ENCODE peak calls at places on chromosomes 12 and 14, in nine cellular contexts. I, M, W, N, X, O, K, P and E are unnamed samples. For H3K27me3 and H3K9me3, the result is how much of the 10 kb centered on the place peaks cover.

GRCh38 chr12:122474324-122474716 is 26.4 kb downstream of the ZCCHC8 start:
- DNase-seq in K (no peak), M (no peak), P (peak), W (no peak), O (no peak), I (no peak), X (no peak), N (no peak), E (no peak)

GRCh38 chr12:114963846-114964245 is 279.9 kb upstream of the TBX3 start:
- DNase-seq in N (peak), P (no peak), X (no peak), K (no peak), M (no peak), I (no peak), W (no peak), O (no peak), E (no peak)

GRCh38 chr12:4242595-4242994 is 31.0 kb upstream of the CCND2 start:
- DNase-seq in O (no peak), P (no peak), N (no peak), K (no peak), I (no peak), W (no peak), X (no peak), M (no peak), E (no peak)

GRCh38 chr12:119988440-119988787 is 622 bp upstream of the BICDL1 start:
- DNase-seq in X (no peak), M (no peak), O (no peak), P (no peak), N (peak), I (no peak), K (no peak), W (no peak), E (peak)

GRCh38 chr12:57181561-57182155 is 34.2 kb upstream of the LRP1-AS start:
- DNase-seq in I (no peak), X (no peak), K (no peak), W (no peak), M (no peak), O (no peak), N (no peak), P (no peak), E (no peak)

GRCh38 chr14:69812725-69813124 is 15.7 kb upstream of the SLC10A1 start:
- DNase-seq in X (no peak), W (no peak), K (no peak), I (no peak), O (no peak), P (no peak), N (no peak), M (no peak), E (peak)

GRCh38 chr12:6383572-6384498 is at the start of gene LTBR:
- DNase-seq in W (no peak), K (peak), M (no peak), P (peak), N (peak), I (peak), O (no peak), X (no peak), E (peak)

GRCh38 chr12:90969851-90970250 is 14.9 kb upstream of the CCER1 start:
- DNase-seq in W (no peak), O (no peak), M (no peak), P (no peak), X (no peak), N (no peak), K (no peak), I (no peak), E (no peak)

GRCh38 chr12:67558775-67559174 is 89.8 kb upstream of the DYRK2 start:
- DNase-seq in W (no peak), O (no peak), I (no peak), M (no peak), K (no peak), P (no peak), X (no peak), N (no peak), E (no peak)

GRCh38 chr14:51236314-51236713 is 3.7 kb upstream of the TMX1 start:
- DNase-seq in M (no peak), P (no peak), X (no peak), O (no peak), W (no peak), N (peak), I (no peak), K (no peak), E (peak)

GRCh38 chr12:4961311-4961710 is 51.6 kb downstream of the KCNA1 start:
- DNase-seq in I (no peak), O (no peak), M (no peak), N (no peak), K (no peak), X (no peak), P (no peak), W (no peak), E (no peak)

GRCh38 chr14:73467377-73467776 is 9.0 kb upstream of the NUMB start:
- DNase-seq in O (no peak), N (peak), W (no peak), I (no peak), K (peak), P (no peak), X (no peak), M (no peak), E (no peak)

GRCh38 chr14:105894978-105895881 is 368.8 kb downstream of the TMEM121 start:
- DNase-seq in P (no peak), W (no peak), M (no peak), X (no peak), O (no peak), K (no peak), I (peak), N (no peak), E (no peak)

GRCh38 chr12:72330291-72330690 is 58.1 kb downstream of the TRHDE start:
- DNase-seq in M (no peak), I (no peak), W (no peak), P (no peak), K (no peak), N (peak), O (no peak), X (no peak), E (peak)

GRCh38 chr14:65290830-65291229 is 121.7 kb upstream of the FUT8 start:
- DNase-seq in K (no peak), N (peak), M (peak), I (no peak), W (no peak), O (no peak), P (no peak), X (no peak), E (no peak)

GRCh38 chr12:111767362-111768158 is 827 bp downstream of the ALDH2 start:
- DNase-seq in M (peak), N (peak), P (no peak), W (no peak), X (no peak), K (no peak), O (no peak), I (no peak), E (peak)

GRCh38 chr12:112900298-112901145 is 6.2 kb upstream of the OAS1 start:
- DNase-seq in O (peak), P (no peak), M (peak), K (no peak), X (no peak), N (peak), W (no peak), I (no peak), E (peak)

GRCh38 chr12:24776856-24777255 is 172.0 kb downstream of the BCAT1 start:
- DNase-seq in M (no peak), O (no peak), I (no peak), W (no peak), N (peak), P (no peak), X (no peak), K (no peak), E (no peak)

GRCh38 chr12:26939192-26939832 is 1.0 kb downstream of the FGFR1OP2 start:
- DNase-seq in O (no peak), M (no peak), X (no peak), K (no peak), P (no peak), N (peak), W (no peak), I (no peak), E (no peak)

GRCh38 chr12:81627336-81628189 is 131.6 kb downstream of the PPFIA2 start:
- DNase-seq in M (peak), X (no peak), N (peak), K (no peak), P (no peak), W (no peak), I (no peak), O (no peak), E (no peak)

GRCh38 chr14:89378119-89378518 is 38.9 kb downstream of the FOXN3 start:
- DNase-seq in I (no peak), X (no peak), W (no peak), P (no peak), K (no peak), N (peak), O (no peak), M (no peak), E (no peak)

GRCh38 chr14:80664576-80664975 is 277.0 kb downstream of the CEP128 start:
- DNase-seq in X (no peak), O (no peak), K (no peak), I (no peak), N (peak), M (no peak), P (no peak), W (no peak), E (no peak)

GRCh38 chr12:903055-903454 is 46.4 kb downstream of the RAD52 start:
- DNase-seq in P (no peak), X (no peak), O (no peak), M (no peak), K (no peak), N (no peak), I (no peak), W (no peak), E (no peak)

GRCh38 chr14:105356927-105357326 is 41.4 kb upstream of the TEX22 start:
- DNase-seq in N (no peak), I (no peak), M (no peak), X (no peak), K (no peak), O (no peak), W (no peak), P (no peak), E (no peak)

GRCh38 chr14:64581363-64581762 is 31.6 kb downstream of the PPP1R36 start:
- DNase-seq in P (no peak), M (no peak), X (no peak), K (no peak), W (no peak), I (no peak), N (no peak), O (no peak), E (no peak)

GRCh38 chr12:75289678-75290200 is 40.4 kb downstream of the CAPS2 start:
- DNase-seq in W (no peak), M (peak), I (no peak), O (no peak), N (peak), K (no peak), P (no peak), X (no peak), E (no peak)

GRCh38 chr12:78562358-78563205 is 302.0 kb upstream of the SYT1 start:
- DNase-seq in I (no peak), O (no peak), M (peak), P (no peak), K (no peak), W (no peak), X (no peak), N (no peak), E (no peak)

GRCh38 chr14:24798911-24799310 is 164.9 kb upstream of the GZMB start:
- DNase-seq in W (no peak), P (no peak), M (no peak), O (no peak), K (no peak), N (no peak), X (no peak), I (no peak), E (no peak)

GRCh38 chr12:89140580-89141236 is 211.6 kb downstream of the DUSP6 start:
- DNase-seq in W (no peak), O (no peak), N (peak), P (peak), K (peak), M (no peak), X (no peak), I (peak), E (peak)

GRCh38 chr14:90491868-90492560 is 95.2 kb downstream of the CALM1 start:
- DNase-seq in W (no peak), N (peak), P (no peak), O (no peak), X (peak), M (no peak), K (no peak), I (no peak), E (no peak)

GRCh38 chr12:54375258-54375579 is 9.3 kb downstream of the ZNF385A start:
- DNase-seq in N (no peak), I (no peak), O (no peak), M (no peak), X (no peak), W (no peak), K (no peak), P (no peak), E (no peak)

GRCh38 chr12:109625131-109625559 is 51.6 kb downstream of the MVK start:
- DNase-seq in K (peak), M (peak), I (peak), P (no peak), N (peak), O (no peak), W (no peak), X (no peak), E (peak)

GRCh38 chr12:113129664-113130456 is 5.7 kb downstream of the RASAL1 start:
- DNase-seq in K (no peak), X (no peak), W (no peak), P (no peak), O (no peak), N (no peak), I (no peak), M (no peak), E (no peak)

GRCh38 chr12:47824629-47825028 is 4.9 kb upstream of the HDAC7 start:
- DNase-seq in W (no peak), P (no peak), I (no peak), M (no peak), K (no peak), X (no peak), N (no peak), O (no peak), E (no peak)

GRCh38 chr12:130831876-130832405 is 7.1 kb downstream of the STX2 start:
- DNase-seq in X (no peak), W (no peak), P (no peak), N (no peak), K (no peak), O (no peak), M (no peak), I (no peak), E (no peak)

GRCh38 chr14:61493239-61493638 is 171.9 kb downstream of the PRKCH start:
- DNase-seq in P (no peak), O (no peak), I (no peak), N (peak), K (no peak), W (no peak), X (no peak), M (no peak), E (peak)

GRCh38 chr14:58430156-58430555 is 2.6 kb downstream of the KIAA0586 start:
- DNase-seq in I (no peak), M (no peak), X (no peak), W (no peak), N (peak), O (no peak), K (no peak), P (no peak), E (no peak)
- H3K4me3 ChIP-seq in I (no peak), M (no peak), X (no peak), W (no peak), N (no peak), O (no peak), K (no peak), P (no peak), E (no peak)

GRCh38 chr12:48968004-48968403 is 3.5 kb downstream of the WNT10B start:
- DNase-seq in M (no peak), O (no peak), N (no peak), W (no peak), P (no peak), I (no peak), K (no peak), X (no peak), E (no peak)

GRCh38 chr12:48966177-48966890 is 5.2 kb downstream of the WNT10B start:
- DNase-seq in P (no peak), N (no peak), M (no peak), W (no peak), O (no peak), I (no peak), X (no peak), K (no peak), E (no peak)

GRCh38 chr12:48969160-48969771 is 2.3 kb downstream of the WNT10B start:
- DNase-seq in O (no peak), X (no peak), W (no peak), M (no peak), P (no peak), K (no peak), I (no peak), N (no peak), E (no peak)

GRCh38 chr12:48969847-48970701 is 1.5 kb downstream of the WNT10B start:
- DNase-seq in I (no peak), K (no peak), M (no peak), X (no peak), O (no peak), P (no peak), W (no peak), N (peak), E (no peak)

DNA sequence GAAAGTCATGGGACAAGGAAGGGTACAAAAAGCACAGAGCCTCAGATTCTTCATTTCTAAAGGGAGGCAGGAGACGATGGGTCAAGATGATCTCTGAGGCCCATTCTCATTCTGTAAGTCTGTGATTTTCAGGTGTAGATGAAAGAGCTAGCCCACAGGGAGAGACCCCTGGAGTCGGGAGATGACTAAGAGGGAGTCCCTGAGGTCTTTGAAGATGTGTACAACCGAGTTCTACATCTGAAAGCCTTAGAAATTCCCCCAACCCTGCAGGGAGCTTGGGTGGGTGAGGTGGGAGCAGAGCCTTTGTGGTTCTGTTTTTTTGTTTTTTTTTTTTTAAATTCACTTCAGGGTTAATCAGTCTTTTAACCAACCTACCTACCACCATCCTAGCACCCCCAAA is 3.1 kb downstream of the WNT10B start:
- DNase-seq in N (no peak), O (no peak), P (no peak), K (no peak), I (no peak), M (no peak), X (no peak), W (no peak), E (no peak)
- H3K27me3 ChIP-seq in N (half or more), O (under half), P (under half), K (half or more), I (under half), M (under half), X (under half), W (under half), E (under half)

GRCh38 chr12:70157099-70157498 is 86.1 kb upstream of the CNOT2 start:
- DNase-seq in O (peak), M (no peak), W (no peak), N (no peak), X (no peak), I (no peak), K (no peak), P (no peak), E (no peak)
- H3K9me3 ChIP-seq in O (under half), M (under half), W (under half), N (under half), X (under half), I (half or more), K (half or more), P (under half), E (under half)

DNA sequence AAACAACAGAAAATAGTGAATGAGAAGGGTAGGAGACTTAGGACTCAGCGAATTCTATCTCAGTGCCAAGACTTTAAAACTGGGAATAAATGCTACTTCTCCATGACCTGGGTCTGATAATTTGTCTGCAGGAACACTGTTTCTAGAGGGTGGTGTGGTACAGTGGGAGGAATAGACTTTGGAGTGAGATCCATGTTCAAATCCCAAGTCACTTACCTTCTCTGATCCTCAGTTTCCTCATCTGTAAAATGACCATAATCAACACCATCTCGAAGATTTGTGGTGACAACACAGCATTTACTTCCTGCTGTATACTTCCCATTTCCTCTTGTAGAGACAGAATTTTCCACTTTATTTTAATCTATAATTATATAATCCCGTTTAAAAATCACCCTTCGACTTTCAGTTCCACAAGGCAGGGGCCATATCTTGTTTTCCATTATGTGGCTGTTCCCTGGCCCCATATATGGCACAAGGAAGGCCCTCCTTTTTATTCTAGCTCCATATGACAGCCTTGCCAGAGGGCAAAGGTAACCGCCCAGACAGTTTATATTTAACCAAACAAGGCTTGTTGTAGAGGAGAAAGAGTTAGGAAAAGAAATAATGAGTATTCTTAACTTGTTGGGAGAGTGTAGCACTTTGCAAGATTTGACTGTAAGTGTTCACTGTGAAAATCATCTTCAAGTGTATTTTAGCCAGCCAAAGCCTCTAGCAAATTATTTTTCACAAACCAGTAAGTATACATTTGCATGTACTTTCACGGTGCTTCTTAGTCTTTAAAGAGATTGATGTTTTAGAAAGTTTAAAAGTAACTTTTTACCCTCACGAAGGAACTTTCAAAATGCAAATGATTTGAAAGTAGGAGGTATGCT is 243.1 kb downstream of the AKAP6 start:
- DNase-seq in N (no peak), M (no peak), W (no peak), K (no peak), O (no peak), P (no peak), I (no peak), X (no peak), E (no peak)
- H3K4me3 ChIP-seq in N (no peak), M (no peak), W (no peak), K (no peak), O (no peak), P (no peak), I (no peak), X (no peak), E (no peak)